ENCODE peak calls at places on chromosomes 12 and 14, in four cellular contexts. Z, P, U and X are unnamed samples.

GRCh38 chr12:116319316-116319715 is 41.8 kb upstream of the MED13L start:
- DNase-seq in Z (no peak), P (no peak), U (no peak), X (no peak)

GRCh38 chr12:4417471-4417870 is 28.1 kb downstream of the FGF6 start:
- DNase-seq in Z (no peak), P (no peak), U (no peak), X (peak)

GRCh38 chr14:21136024-21136423 is 19.8 kb downstream of the OR5AU1 start:
- DNase-seq in Z (no peak), P (no peak), U (peak), X (no peak)

GRCh38 chr12:130552483-130552996 is 163.6 kb downstream of the RIMBP2 start:
- DNase-seq in Z (no peak), P (no peak), U (no peak), X (peak)

GRCh38 chr14:68762944-68763831 is 29.7 kb downstream of the ZFP36L1 start:
- DNase-seq in Z (peak), P (no peak), U (no peak), X (peak)

GRCh38 chr14:50530358-50530757 is 2.0 kb downstream of the MAP4K5 start:
- DNase-seq in Z (no peak), P (no peak), U (no peak), X (no peak)

GRCh38 chr12:115872919-115873357 is 404.6 kb downstream of the MED13L start:
- DNase-seq in Z (peak), P (no peak), U (peak), X (no peak)

GRCh38 chr14:71361335-71361734 is 454.1 kb downstream of the PCNX1 start:
- DNase-seq in Z (no peak), P (no peak), U (no peak), X (no peak)

GRCh38 chr12:120483621-120484020 is 12.3 kb upstream of the DYNLL1 start:
- DNase-seq in Z (no peak), P (no peak), U (no peak), X (no peak)

GRCh38 chr12:130803707-130804106 is 35.3 kb downstream of the STX2 start:
- DNase-seq in Z (no peak), P (no peak), U (no peak), X (no peak)

GRCh38 chr14:100065161-100065871 is at the start of gene EVL:
- DNase-seq in Z (no peak), P (peak), U (no peak), X (no peak)

GRCh38 chr12:5481645-5482044 is 49.7 kb downstream of the NTF3 start:
- DNase-seq in Z (no peak), P (no peak), U (no peak), X (no peak)